ENCODE peak calls at places on chromosomes 4 and X, in five cellular contexts. One of them, this sample, is unnamed.

GRCh38 chr4:133320576-133321170 is 171.6 kb downstream of the PCDH10 start:
- DNase-seq in fibroblast of mammary gland: peak; percentile 12
- DNase-seq in right cardiac atrium: no peak
- DNase-seq in OCI-LY7: peak; percentile 21
- DNase-seq in astrocyte of the spinal cord: peak; percentile 43
- DNase-seq in this sample: peak; percentile 20

GRCh38 chr4:147590249-147590920 is 26.8 kb upstream of the TMEM184C start:
- DNase-seq in fibroblast of mammary gland: peak; percentile 75
- DNase-seq in right cardiac atrium: peak; percentile 84
- DNase-seq in OCI-LY7: peak; percentile 45
- DNase-seq in astrocyte of the spinal cord: peak; percentile 85
- DNase-seq in this sample: peak; percentile 66

GRCh38 chrX:68571292-68572256 is 72.7 kb downstream of the YIPF6 start:
- DNase-seq in fibroblast of mammary gland: peak; percentile 89
- DNase-seq in right cardiac atrium: no peak
- DNase-seq in OCI-LY7: no peak
- DNase-seq in astrocyte of the spinal cord: peak; percentile 69
- DNase-seq in this sample: peak; percentile 57

GRCh38 chrX:46376246-46376885 is 168.9 kb downstream of the ZNF674 start:
- DNase-seq in fibroblast of mammary gland: peak; percentile 67
- DNase-seq in right cardiac atrium: no peak
- DNase-seq in OCI-LY7: peak; percentile 6
- DNase-seq in astrocyte of the spinal cord: peak; percentile 76
- DNase-seq in this sample: peak; percentile 61

GRCh38 chr4:24229976-24230375 is 340.1 kb upstream of the PPARGC1A start:
- DNase-seq in fibroblast of mammary gland: peak; percentile 89
- DNase-seq in right cardiac atrium: no peak
- DNase-seq in OCI-LY7: no peak
- DNase-seq in astrocyte of the spinal cord: no peak
- DNase-seq in this sample: peak; percentile 30

GRCh38 chr4:151955721-151956340 is 195.0 kb upstream of the GATB start:
- DNase-seq in fibroblast of mammary gland: peak; percentile 44
- DNase-seq in right cardiac atrium: no peak
- DNase-seq in OCI-LY7: no peak
- DNase-seq in astrocyte of the spinal cord: peak; percentile 48
- DNase-seq in this sample: peak; percentile 3

GRCh38 chr4:146916479-146917076 is 29.1 kb downstream of the TTC29 start:
- DNase-seq in fibroblast of mammary gland: peak; percentile 53
- DNase-seq in right cardiac atrium: no peak
- DNase-seq in OCI-LY7: peak; percentile 35
- DNase-seq in astrocyte of the spinal cord: peak; percentile 56
- DNase-seq in this sample: peak; percentile 62

GRCh38 chr4:119030536-119030890 is 105.1 kb upstream of the MYOZ2 start:
- DNase-seq in fibroblast of mammary gland: no peak
- DNase-seq in right cardiac atrium: no peak
- DNase-seq in OCI-LY7: no peak
- DNase-seq in astrocyte of the spinal cord: no peak
- DNase-seq in this sample: no peak

GRCh38 chrX:8607326-8607725 is 124.6 kb downstream of the ANOS1 start:
- DNase-seq in fibroblast of mammary gland: peak; percentile 56
- DNase-seq in right cardiac atrium: no peak
- DNase-seq in OCI-LY7: no peak
- DNase-seq in astrocyte of the spinal cord: peak; percentile 69
- DNase-seq in this sample: peak; percentile 55

GRCh38 chr4:184815046-184815877 is 10.5 kb downstream of the ACSL1 start:
- DNase-seq in fibroblast of mammary gland: peak; percentile 80
- DNase-seq in right cardiac atrium: peak; percentile 91
- DNase-seq in OCI-LY7: peak; percentile 76
- DNase-seq in astrocyte of the spinal cord: peak; percentile 80
- DNase-seq in this sample: peak; percentile 78
- H3K4me3 ChIP-seq in fibroblast of mammary gland: no peak overlapping the region
- H3K4me3 ChIP-seq in right cardiac atrium: no peak overlapping the region
- H3K4me3 ChIP-seq in OCI-LY7: peak overlapping the region; percentile 49
- H3K4me3 ChIP-seq in astrocyte of the spinal cord: no peak overlapping the region
- H3K4me3 ChIP-seq in this sample: no peak overlapping the region

GRCh38 chrX:44651347-44651746 is 108.7 kb upstream of the FUNDC1 start:
- DNase-seq in fibroblast of mammary gland: no peak
- DNase-seq in right cardiac atrium: no peak
- DNase-seq in OCI-LY7: no peak
- DNase-seq in astrocyte of the spinal cord: no peak
- DNase-seq in this sample: no peak
- H3K4me3 ChIP-seq in fibroblast of mammary gland: no peak overlapping the region
- H3K4me3 ChIP-seq in right cardiac atrium: no peak overlapping the region
- H3K4me3 ChIP-seq in OCI-LY7: no peak overlapping the region
- H3K4me3 ChIP-seq in astrocyte of the spinal cord: no peak overlapping the region
- H3K4me3 ChIP-seq in this sample: no peak overlapping the region

GRCh38 chr4:3877236-3877635 is 111.1 kb downstream of the ADRA2C start:
- DNase-seq in fibroblast of mammary gland: no peak
- DNase-seq in right cardiac atrium: no peak
- DNase-seq in OCI-LY7: no peak
- DNase-seq in astrocyte of the spinal cord: no peak
- DNase-seq in this sample: no peak

GRCh38 chr4:3879681-3880594 is 113.8 kb downstream of the ADRA2C start:
- DNase-seq in fibroblast of mammary gland: no peak
- DNase-seq in right cardiac atrium: no peak
- DNase-seq in OCI-LY7: no peak
- DNase-seq in astrocyte of the spinal cord: no peak
- DNase-seq in this sample: no peak

GRCh38 chr4:3877868-3878267 is 111.7 kb downstream of the ADRA2C start:
- DNase-seq in fibroblast of mammary gland: no peak
- DNase-seq in right cardiac atrium: no peak
- DNase-seq in OCI-LY7: no peak
- DNase-seq in astrocyte of the spinal cord: no peak
- DNase-seq in this sample: no peak

GRCh38 chr4:3878678-3879077 is 112.5 kb downstream of the ADRA2C start:
- DNase-seq in fibroblast of mammary gland: no peak
- DNase-seq in right cardiac atrium: no peak
- DNase-seq in OCI-LY7: no peak
- DNase-seq in astrocyte of the spinal cord: no peak
- DNase-seq in this sample: no peak

GRCh38 chr4:3880595-3881120 is 114.5 kb downstream of the ADRA2C start:
- DNase-seq in fibroblast of mammary gland: peak; percentile 45
- DNase-seq in right cardiac atrium: peak; percentile 81
- DNase-seq in OCI-LY7: peak; percentile 68
- DNase-seq in astrocyte of the spinal cord: peak; percentile 30
- DNase-seq in this sample: peak; percentile 63
- H3K4me3 ChIP-seq in fibroblast of mammary gland: no peak overlapping the region
- H3K4me3 ChIP-seq in right cardiac atrium: no peak overlapping the region
- H3K4me3 ChIP-seq in OCI-LY7: no peak overlapping the region
- H3K4me3 ChIP-seq in astrocyte of the spinal cord: no peak overlapping the region
- H3K4me3 ChIP-seq in this sample: no peak overlapping the region

DNA sequence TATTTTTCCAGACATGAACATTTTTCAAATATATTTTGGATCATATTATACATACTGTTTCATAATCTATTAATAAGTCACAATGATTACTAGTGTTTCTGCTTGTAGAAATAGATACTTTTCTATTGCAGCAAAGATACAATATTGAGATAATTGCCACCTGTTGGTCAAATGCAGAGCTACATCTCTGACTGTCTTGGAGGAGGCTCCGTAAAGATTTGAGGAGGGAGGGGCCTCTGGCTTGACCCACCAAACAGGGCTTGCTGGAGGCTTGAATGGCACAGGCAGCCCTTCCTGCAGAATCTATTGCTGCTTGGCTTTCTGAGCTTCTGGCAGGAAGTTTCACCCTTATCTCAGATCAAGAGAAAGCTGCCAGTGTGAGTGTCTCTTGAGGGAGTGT is 99.3 kb upstream of the ARMCX2 start:
- DNase-seq in fibroblast of mammary gland: peak; percentile 49
- DNase-seq in right cardiac atrium: peak; percentile 26
- DNase-seq in OCI-LY7: peak; percentile 38
- DNase-seq in astrocyte of the spinal cord: peak; percentile 43
- DNase-seq in this sample: peak; percentile 44
- H3K4me3 ChIP-seq in fibroblast of mammary gland: no peak overlapping the region
- H3K4me3 ChIP-seq in right cardiac atrium: no peak overlapping the region
- H3K4me3 ChIP-seq in OCI-LY7: no peak overlapping the region
- H3K4me3 ChIP-seq in astrocyte of the spinal cord: no peak overlapping the region
- H3K4me3 ChIP-seq in this sample: no peak overlapping the region

DNA sequence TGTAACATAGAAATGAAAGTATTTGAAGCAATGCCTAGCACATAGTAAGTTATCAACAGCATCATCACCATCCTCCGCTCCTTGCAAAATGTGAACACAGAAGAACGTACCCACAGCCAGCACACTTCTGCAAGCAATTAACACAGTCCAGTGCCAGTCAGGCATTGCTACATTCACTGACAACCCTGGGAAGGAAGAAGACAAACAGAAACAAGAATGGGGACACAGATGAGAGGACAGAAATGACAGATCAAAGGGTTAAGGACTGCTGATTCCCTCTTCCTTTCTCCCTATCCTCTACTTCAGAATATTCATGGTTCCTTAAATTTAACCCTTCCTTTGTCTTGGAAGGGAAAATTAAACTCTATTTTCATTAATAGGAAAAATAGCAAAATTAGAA is 53.1 kb downstream of the CHM start:
- DNase-seq in fibroblast of mammary gland: peak; percentile 3
- DNase-seq in right cardiac atrium: no peak
- DNase-seq in OCI-LY7: no peak
- DNase-seq in astrocyte of the spinal cord: no peak
- DNase-seq in this sample: no peak
- H3K4me3 ChIP-seq in fibroblast of mammary gland: no peak overlapping the region
- H3K4me3 ChIP-seq in right cardiac atrium: no peak overlapping the region
- H3K4me3 ChIP-seq in OCI-LY7: no peak overlapping the region
- H3K4me3 ChIP-seq in astrocyte of the spinal cord: no peak overlapping the region
- H3K4me3 ChIP-seq in this sample: no peak overlapping the region

DNA sequence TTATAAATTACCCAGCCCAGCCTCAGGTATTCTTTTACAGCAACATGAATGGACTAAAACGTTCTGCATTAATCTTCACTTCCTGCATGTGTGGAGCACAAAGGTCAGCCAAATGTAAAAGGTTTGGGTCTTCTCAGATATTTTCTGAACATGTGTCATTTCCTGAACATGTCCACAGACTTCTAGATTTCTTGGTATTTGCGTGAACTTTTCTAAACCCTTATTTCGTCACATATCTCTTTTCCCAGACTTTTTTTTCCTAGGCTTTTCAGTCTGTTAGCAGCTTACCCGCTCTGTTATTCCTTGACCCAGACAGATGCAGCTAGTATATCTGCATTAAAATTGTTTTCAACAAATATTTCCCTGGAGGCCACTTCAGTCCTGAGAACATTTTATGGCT is 57.3 kb upstream of the USP51 start:
- DNase-seq in fibroblast of mammary gland: no peak
- DNase-seq in right cardiac atrium: no peak
- DNase-seq in OCI-LY7: no peak
- DNase-seq in astrocyte of the spinal cord: no peak
- DNase-seq in this sample: peak; percentile 6
- H3K4me3 ChIP-seq in fibroblast of mammary gland: no peak overlapping the region
- H3K4me3 ChIP-seq in right cardiac atrium: no peak overlapping the region
- H3K4me3 ChIP-seq in OCI-LY7: no peak overlapping the region
- H3K4me3 ChIP-seq in astrocyte of the spinal cord: no peak overlapping the region
- H3K4me3 ChIP-seq in this sample: no peak overlapping the region

GRCh38 chr4:130849985-130850632 is 1754.2 kb downstream of the C4orf33 start:
- DNase-seq in fibroblast of mammary gland: peak; percentile 1
- DNase-seq in right cardiac atrium: no peak
- DNase-seq in OCI-LY7: no peak
- DNase-seq in astrocyte of the spinal cord: peak; percentile 53
- DNase-seq in this sample: no peak
- H3K4me3 ChIP-seq in fibroblast of mammary gland: no peak overlapping the region
- H3K4me3 ChIP-seq in right cardiac atrium: no peak overlapping the region
- H3K4me3 ChIP-seq in OCI-LY7: no peak overlapping the region
- H3K4me3 ChIP-seq in astrocyte of the spinal cord: no peak overlapping the region
- H3K4me3 ChIP-seq in this sample: no peak overlapping the region

DNA sequence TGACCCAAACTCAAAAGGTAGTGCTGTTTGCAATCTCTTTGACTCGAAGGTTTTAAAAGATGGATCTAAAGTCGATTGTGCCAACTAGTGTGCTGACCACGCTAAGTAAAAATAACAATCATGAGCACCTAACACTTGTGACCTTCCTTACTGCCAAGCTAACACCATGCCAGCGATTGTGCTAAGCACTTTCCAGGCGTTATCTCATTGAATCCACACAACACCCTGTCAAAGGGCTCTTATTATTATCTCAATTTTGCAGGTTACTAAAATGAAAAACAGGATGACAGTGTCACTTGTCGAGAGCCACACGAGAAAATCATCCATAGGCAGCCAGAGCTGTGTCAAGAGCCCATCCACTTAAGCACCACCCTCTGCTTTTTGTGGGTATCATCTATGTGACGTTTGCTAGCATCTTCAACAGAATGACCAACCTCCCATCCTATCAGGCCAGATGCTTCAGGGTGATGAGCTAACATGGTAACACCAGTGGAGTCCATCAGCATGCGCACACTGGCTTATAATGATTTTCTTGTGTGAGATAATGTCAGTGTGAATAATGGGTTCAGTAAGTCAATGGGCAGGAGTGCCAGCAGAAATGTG is 893 bp upstream of the GAB3 start:
- DNase-seq in fibroblast of mammary gland: no peak
- DNase-seq in right cardiac atrium: no peak
- DNase-seq in OCI-LY7: no peak
- DNase-seq in astrocyte of the spinal cord: no peak
- DNase-seq in this sample: no peak
- H3K4me3 ChIP-seq in fibroblast of mammary gland: no peak overlapping the region
- H3K4me3 ChIP-seq in right cardiac atrium: no peak overlapping the region
- H3K4me3 ChIP-seq in OCI-LY7: no peak overlapping the region
- H3K4me3 ChIP-seq in astrocyte of the spinal cord: no peak overlapping the region
- H3K4me3 ChIP-seq in this sample: no peak overlapping the region

GRCh38 chr4:102778720-102779119 is 18.0 kb upstream of the MANBA start:
- DNase-seq in fibroblast of mammary gland: no peak
- DNase-seq in right cardiac atrium: no peak
- DNase-seq in OCI-LY7: no peak
- DNase-seq in astrocyte of the spinal cord: no peak
- DNase-seq in this sample: no peak

GRCh38 chr4:102772738-102773340 is 12.1 kb upstream of the MANBA start:
- DNase-seq in fibroblast of mammary gland: no peak
- DNase-seq in right cardiac atrium: no peak
- DNase-seq in OCI-LY7: no peak
- DNase-seq in astrocyte of the spinal cord: no peak
- DNase-seq in this sample: no peak

GRCh38 chr4:102779204-102779603 is 18.4 kb upstream of the MANBA start:
- DNase-seq in fibroblast of mammary gland: no peak
- DNase-seq in right cardiac atrium: no peak
- DNase-seq in OCI-LY7: no peak
- DNase-seq in astrocyte of the spinal cord: no peak
- DNase-seq in this sample: no peak

GRCh38 chr4:102774254-102774653 is 13.5 kb upstream of the MANBA start:
- DNase-seq in fibroblast of mammary gland: no peak
- DNase-seq in right cardiac atrium: no peak
- DNase-seq in OCI-LY7: no peak
- DNase-seq in astrocyte of the spinal cord: no peak
- DNase-seq in this sample: no peak
- H3K4me3 ChIP-seq in fibroblast of mammary gland: no peak overlapping the region
- H3K4me3 ChIP-seq in right cardiac atrium: no peak overlapping the region
- H3K4me3 ChIP-seq in OCI-LY7: no peak overlapping the region
- H3K4me3 ChIP-seq in astrocyte of the spinal cord: no peak overlapping the region
- H3K4me3 ChIP-seq in this sample: no peak overlapping the region